ENCODE peak calls at places on chromosomes 6 and 20, in four cellular contexts. D, K, C and G are unnamed samples.

GRCh38 chr6:3481640-3482039 is 24.8 kb upstream of the SLC22A23 start:
- DNase-seq in D (no peak), K (no peak), C (no peak), G (no peak)

GRCh38 chr6:159970659-159971063 is 1.8 kb downstream of the IGF2R start:
- DNase-seq in D (no peak), K (no peak), C (no peak), G (no peak)

GRCh38 chr20:46350201-46350985 is 42.1 kb upstream of the CDH22 start:
- DNase-seq in D (peak), K (no peak), C (peak), G (no peak)

GRCh38 chr20:12152996-12153395 is 235.3 kb downstream of the BTBD3 start:
- DNase-seq in D (no peak), K (no peak), C (peak), G (no peak)

GRCh38 chr20:57649617-57650015 is 29.4 kb upstream of the ZBP1 start:
- DNase-seq in D (peak), K (no peak), C (no peak), G (no peak)

GRCh38 chr6:4180653-4181255 is 45.4 kb upstream of the ECI2 start:
- DNase-seq in D (no peak), K (no peak), C (peak), G (no peak)

GRCh38 chr20:50870572-50871161 is 60.6 kb downstream of the ADNP start:
- DNase-seq in D (no peak), K (no peak), C (peak), G (no peak)

GRCh38 chr6:22221211-22221610 is 75.6 kb downstream of the PRL start:
- DNase-seq in D (no peak), K (no peak), C (no peak), G (no peak)

GRCh38 chr6:45822269-45822812 is 193.3 kb downstream of the CLIC5 start:
- DNase-seq in D (no peak), K (no peak), C (no peak), G (no peak)

GRCh38 chr6:154429711-154430110 is 73.1 kb upstream of the IPCEF1 start:
- DNase-seq in D (no peak), K (no peak), C (no peak), G (no peak)

GRCh38 chr6:43773050-43773956 is 3.3 kb downstream of the VEGFA start:
- DNase-seq in D (peak), K (peak), C (peak), G (peak)

GRCh38 chr20:50434653-50435396 is 75.4 kb upstream of the PTPN1 start:
- DNase-seq in D (no peak), K (no peak), C (peak), G (no peak)

GRCh38 chr6:131652472-131652871 is 15.4 kb downstream of the ENPP3 start:
- DNase-seq in D (no peak), K (no peak), C (peak), G (no peak)